ENCODE peak calls at places on chromosomes 1 and 21, in eight cellular contexts. W, R, V, C, U, Z, F and H are unnamed samples. For H3K36me3, the result is how much of the 10 kb centered on the place peaks cover.

GRCh38 chr1:66489972-66490601 is 43.9 kb upstream of the SGIP1 start:
- DNase-seq in W (no peak), R (no peak), V (no peak), C (no peak), U (peak), Z (no peak), F (no peak), H (no peak)

GRCh38 chr1:37797750-37798345 is 4.2 kb downstream of the MANEAL start:
- DNase-seq in W (no peak), R (no peak), V (no peak), C (no peak), U (no peak), Z (no peak), F (peak), H (no peak)

GRCh38 chr1:96749618-96750017 is 28.0 kb downstream of the PTBP2 start:
- DNase-seq in W (no peak), R (no peak), V (no peak), C (no peak), U (no peak), Z (no peak), F (no peak), H (no peak)

GRCh38 chr1:12338017-12338416 is 108.2 kb downstream of the VPS13D start:
- DNase-seq in W (no peak), R (no peak), V (no peak), C (no peak), U (no peak), Z (no peak), F (no peak), H (no peak)

GRCh38 chr1:70156529-70157120 is 48.8 kb downstream of the LRRC40 start:
- DNase-seq in W (no peak), R (no peak), V (no peak), C (no peak), U (no peak), Z (no peak), F (no peak), H (no peak)

GRCh38 chr1:15476927-15477326 is 1.0 kb downstream of the CELA2B start:
- DNase-seq in W (no peak), R (no peak), V (no peak), C (no peak), U (no peak), Z (no peak), F (no peak), H (no peak)

GRCh38 chr1:63779338-63779819 is 5.6 kb downstream of the ROR1 start:
- DNase-seq in W (no peak), R (no peak), V (no peak), C (no peak), U (no peak), Z (no peak), F (no peak), H (no peak)

GRCh38 chr21:27275294-27275927 is 308.5 kb upstream of the ADAMTS5 start:
- DNase-seq in W (no peak), R (no peak), V (no peak), C (no peak), U (no peak), Z (no peak), F (peak), H (no peak)

GRCh38 chr1:51961954-51962353 is 28.5 kb downstream of the RAB3B start:
- DNase-seq in W (no peak), R (no peak), V (no peak), C (no peak), U (no peak), Z (no peak), F (no peak), H (no peak)

GRCh38 chr1:86419277-86419903 is 4.6 kb upstream of the CLCA2 start:
- DNase-seq in W (peak), R (no peak), V (no peak), C (no peak), U (peak), Z (no peak), F (no peak), H (no peak)

GRCh38 chr1:227883641-227884301 is 64.0 kb downstream of the WNT9A start:
- DNase-seq in W (no peak), R (no peak), V (peak), C (peak), U (no peak), Z (peak), F (no peak), H (peak)

GRCh38 chr1:25036117-25036546 is 106.1 kb upstream of the RUNX3 start:
- DNase-seq in W (no peak), R (no peak), V (no peak), C (no peak), U (no peak), Z (no peak), F (no peak), H (no peak)

GRCh38 chr1:113095790-113096455 is 22.9 kb downstream of the LRIG2 start:
- DNase-seq in W (no peak), R (no peak), V (no peak), C (no peak), U (no peak), Z (no peak), F (no peak), H (no peak)
- H3K36me3 ChIP-seq in W (half or more), R (under half), V (half or more), C (under half), U (half or more), Z (half or more), F (under half), H (under half)

GRCh38 chr1:46196609-46197008 is 1.6 kb downstream of the POMGNT1 start:
- DNase-seq in W (no peak), R (no peak), V (no peak), C (no peak), U (no peak), Z (no peak), F (no peak), H (no peak)

GRCh38 chr1:46199233-46199749 is 1.1 kb upstream of the POMGNT1 start:
- DNase-seq in W (no peak), R (no peak), V (no peak), C (no peak), U (no peak), Z (no peak), F (no peak), H (no peak)

GRCh38 chr1:46198026-46198826 is at the start of gene POMGNT1:
- DNase-seq in W (peak), R (no peak), V (peak), C (peak), U (peak), Z (peak), F (no peak), H (peak)

GRCh38 chr1:46194641-46195179 is 3.5 kb downstream of the POMGNT1 start:
- DNase-seq in W (no peak), R (no peak), V (no peak), C (no peak), U (no peak), Z (no peak), F (no peak), H (no peak)

GRCh38 chr1:46197551-46198025 is 646 bp downstream of the POMGNT1 start:
- DNase-seq in W (no peak), R (no peak), V (no peak), C (no peak), U (no peak), Z (no peak), F (no peak), H (no peak)
- H3K4me3 ChIP-seq in W (peak), R (peak), V (peak), C (peak), U (peak), Z (peak), F (peak), H (no peak)

DNA sequence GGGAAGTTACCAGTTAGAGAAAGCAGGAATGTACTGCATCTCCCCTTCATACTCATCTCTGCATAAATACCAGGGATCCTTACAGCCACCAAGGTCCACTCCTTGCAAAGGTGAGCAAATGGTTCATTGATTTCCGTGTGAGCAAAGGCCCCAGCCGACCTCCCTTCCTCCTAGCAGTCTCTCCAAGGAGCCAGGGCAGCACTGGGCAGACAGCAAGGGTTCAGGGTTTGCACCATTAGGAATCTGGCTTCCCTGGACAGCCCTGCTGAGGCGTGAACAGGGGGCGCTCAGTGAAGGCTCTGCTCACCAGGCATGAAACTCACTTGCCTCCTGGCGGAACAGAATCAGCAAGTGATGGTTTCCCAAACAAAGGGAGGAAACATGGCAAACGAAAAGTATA is 65.7 kb downstream of the MRPL37 start:
- DNase-seq in W (no peak), R (no peak), V (no peak), C (no peak), U (no peak), Z (no peak), F (no peak), H (no peak)
- H3K36me3 ChIP-seq in W (under half), R (under half), V (under half), C (under half), U (under half), Z (under half), F (under half), H (under half)

GRCh38 chr1:155011004-155011416 is 8.4 kb downstream of the ZBTB7B start:
- DNase-seq in W (no peak), R (no peak), V (no peak), C (no peak), U (no peak), Z (no peak), F (no peak), H (no peak)

GRCh38 chr1:155009221-155009711 is 6.7 kb downstream of the ZBTB7B start:
- DNase-seq in W (no peak), R (no peak), V (no peak), C (peak), U (no peak), Z (peak), F (no peak), H (no peak)

GRCh38 chr1:155009742-155010141 is 7.1 kb downstream of the ZBTB7B start:
- DNase-seq in W (no peak), R (no peak), V (no peak), C (no peak), U (no peak), Z (no peak), F (no peak), H (no peak)

GRCh38 chr1:155011437-155011907 is 8.9 kb downstream of the ZBTB7B start:
- DNase-seq in W (no peak), R (no peak), V (no peak), C (peak), U (no peak), Z (no peak), F (no peak), H (peak)

DNA sequence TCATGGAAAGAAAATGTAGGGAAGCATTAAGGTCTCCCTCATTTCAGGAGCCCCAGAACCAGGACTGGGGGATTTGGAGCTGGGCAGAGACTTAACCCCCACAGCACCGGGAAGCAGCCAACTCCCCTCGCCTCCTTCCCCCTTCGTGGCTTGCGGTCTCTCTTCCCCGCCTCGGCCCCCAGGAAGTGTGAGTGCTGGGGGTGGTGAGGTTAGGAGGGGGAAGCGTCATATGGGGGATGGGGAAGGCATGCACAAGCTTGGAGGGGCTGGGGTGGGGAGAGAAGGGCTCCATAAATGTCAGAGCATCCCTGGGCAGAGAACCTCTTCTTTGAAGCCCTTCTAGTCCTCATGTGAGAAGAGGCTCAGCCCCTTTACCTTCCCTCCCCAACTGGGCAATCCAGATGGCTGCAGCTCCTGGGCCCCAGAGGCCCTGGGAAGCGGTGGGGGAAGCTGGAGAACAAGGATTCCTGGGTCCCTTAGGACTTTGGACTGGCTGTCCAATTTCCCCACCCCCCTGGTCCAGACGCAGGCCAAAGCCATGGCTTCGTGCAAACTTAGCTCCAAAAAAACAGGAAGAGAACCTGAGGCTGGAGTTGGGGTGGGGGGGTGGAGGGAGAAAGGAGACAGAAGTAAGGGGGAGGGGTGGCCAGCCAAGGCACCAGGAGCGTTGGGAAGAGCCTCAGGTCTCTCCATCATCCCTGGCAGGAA is 7.8 kb downstream of the ZBTB7B start:
- DNase-seq in W (no peak), R (no peak), V (no peak), C (peak), U (no peak), Z (no peak), F (no peak), H (peak)
- H3K4me3 ChIP-seq in W (peak), R (peak), V (peak), C (no peak), U (no peak), Z (peak), F (no peak), H (no peak)

DNA sequence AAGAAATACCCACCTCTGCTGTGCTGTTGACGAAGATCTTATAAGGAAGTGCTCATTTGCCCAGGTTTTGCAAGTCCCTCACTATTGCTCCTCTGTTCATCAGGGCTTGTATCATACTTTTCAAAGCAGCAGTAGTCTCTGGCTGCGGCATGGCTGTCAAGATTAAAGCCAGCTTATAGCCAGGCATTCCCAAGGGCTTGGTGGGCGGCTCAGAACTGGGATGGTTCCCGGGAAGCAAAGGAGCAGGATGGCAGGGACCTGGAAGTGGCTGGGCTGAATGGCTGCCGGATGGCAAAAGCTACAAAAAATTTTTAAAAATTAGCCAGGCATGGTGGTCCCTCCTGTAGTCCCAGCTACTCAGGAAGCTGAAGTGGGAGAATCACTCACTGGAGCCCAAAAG is 16.7 kb upstream of the SH3BGRL3 start:
- DNase-seq in W (no peak), R (no peak), V (no peak), C (no peak), U (no peak), Z (no peak), F (no peak), H (no peak)
- H3K36me3 ChIP-seq in W (half or more), R (under half), V (under half), C (under half), U (under half), Z (half or more), F (under half), H (under half)

GRCh38 chr21:43646550-43647260 is 12.6 kb downstream of the HSF2BP start:
- DNase-seq in W (peak), R (peak), V (peak), C (peak), U (peak), Z (peak), F (peak), H (peak)

GRCh38 chr21:43644609-43645008 is 14.7 kb downstream of the HSF2BP start:
- DNase-seq in W (no peak), R (no peak), V (no peak), C (no peak), U (no peak), Z (no peak), F (peak), H (no peak)

GRCh38 chr21:43645414-43645891 is 13.8 kb downstream of the HSF2BP start:
- DNase-seq in W (peak), R (no peak), V (no peak), C (no peak), U (peak), Z (no peak), F (peak), H (peak)

GRCh38 chr21:43648171-43648570 is 11.1 kb downstream of the HSF2BP start:
- DNase-seq in W (no peak), R (no peak), V (no peak), C (no peak), U (no peak), Z (no peak), F (no peak), H (no peak)

DNA sequence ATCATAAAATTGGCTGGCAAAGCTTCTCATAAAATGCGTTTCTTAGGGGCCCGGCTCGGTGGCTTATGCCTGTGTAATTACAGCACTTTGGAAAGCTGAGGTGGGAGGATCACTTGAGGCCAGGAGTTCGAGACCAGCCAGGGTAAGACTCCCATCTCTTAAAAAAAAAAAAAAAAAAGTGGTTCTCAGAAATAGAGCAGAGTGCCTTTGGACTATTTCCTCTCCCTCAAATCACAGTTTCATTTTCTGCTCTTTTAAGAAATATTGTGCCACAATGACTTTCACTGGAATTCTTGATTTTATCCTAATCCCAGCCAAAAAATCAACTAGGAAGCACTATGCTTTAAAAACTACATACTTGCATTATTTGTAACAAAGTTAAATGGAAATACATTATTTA is 13.3 kb downstream of the HSF2BP start:
- DNase-seq in W (no peak), R (no peak), V (no peak), C (no peak), U (no peak), Z (no peak), F (no peak), H (no peak)
- H3K4me3 ChIP-seq in W (no peak), R (no peak), V (no peak), C (no peak), U (no peak), Z (no peak), F (no peak), H (no peak)